ENCODE peak calls at places on chromosomes 3 and 15, in eight cellular contexts. One of them, this sample, is unnamed.

GRCh38 chr3:57864853-57865252 is 108.7 kb downstream of the SLMAP start:
- DNase-seq in activated CD8-positive, alpha-beta T cell treated with anti-CD3 and anti-CD28 coated beads, Interleukin-2, amount 10 ng/mL, durations not matched to agents 7 days and 5 days: no peak
- DNase-seq in colonic mucosa: no peak
- DNase-seq in NAMALWA: no peak
- DNase-seq in GOT3: no peak
- DNase-seq in KG1: no peak
- DNase-seq in activated T-cell treated with anti-CD3 and anti-CD28 coated beads, Interleukin-2, amount 50 U/mL, for 72 hours: no peak
- DNase-seq in stimulated activated CD4-positive, alpha-beta T cell treated with anti-CD3 and anti-CD28 coated beads, Interleukin-12 subunit alpha, Interleukin-12 subunit beta, amount 100 ng/mL, for 4 hours: no peak
- DNase-seq in this sample: no peak

GRCh38 chr3:122793568-122794416 is at the start of gene HSPBAP1:
- DNase-seq in activated CD8-positive, alpha-beta T cell treated with anti-CD3 and anti-CD28 coated beads, Interleukin-2, amount 10 ng/mL, durations not matched to agents 7 days and 5 days: peak
- DNase-seq in colonic mucosa: peak
- DNase-seq in NAMALWA: peak
- DNase-seq in GOT3: no peak
- DNase-seq in KG1: no peak
- DNase-seq in activated T-cell treated with anti-CD3 and anti-CD28 coated beads, Interleukin-2, amount 50 U/mL, for 72 hours: peak
- DNase-seq in stimulated activated CD4-positive, alpha-beta T cell treated with anti-CD3 and anti-CD28 coated beads, Interleukin-12 subunit alpha, Interleukin-12 subunit beta, amount 100 ng/mL, for 4 hours: peak
- DNase-seq in this sample: peak

GRCh38 chr15:96390986-96391385 is 60.5 kb downstream of the NR2F2 start:
- DNase-seq in activated CD8-positive, alpha-beta T cell treated with anti-CD3 and anti-CD28 coated beads, Interleukin-2, amount 10 ng/mL, durations not matched to agents 7 days and 5 days: no peak
- DNase-seq in colonic mucosa: no peak
- DNase-seq in NAMALWA: no peak
- DNase-seq in GOT3: no peak
- DNase-seq in KG1: no peak
- DNase-seq in activated T-cell treated with anti-CD3 and anti-CD28 coated beads, Interleukin-2, amount 50 U/mL, for 72 hours: no peak
- DNase-seq in stimulated activated CD4-positive, alpha-beta T cell treated with anti-CD3 and anti-CD28 coated beads, Interleukin-12 subunit alpha, Interleukin-12 subunit beta, amount 100 ng/mL, for 4 hours: no peak
- DNase-seq in this sample: no peak

GRCh38 chr3:194268659-194269487 is 82.3 kb downstream of the CPN2 start:
- DNase-seq in activated CD8-positive, alpha-beta T cell treated with anti-CD3 and anti-CD28 coated beads, Interleukin-2, amount 10 ng/mL, durations not matched to agents 7 days and 5 days: no peak
- DNase-seq in colonic mucosa: no peak
- DNase-seq in NAMALWA: no peak
- DNase-seq in GOT3: no peak
- DNase-seq in KG1: no peak
- DNase-seq in activated T-cell treated with anti-CD3 and anti-CD28 coated beads, Interleukin-2, amount 50 U/mL, for 72 hours: no peak
- DNase-seq in stimulated activated CD4-positive, alpha-beta T cell treated with anti-CD3 and anti-CD28 coated beads, Interleukin-12 subunit alpha, Interleukin-12 subunit beta, amount 100 ng/mL, for 4 hours: no peak
- DNase-seq in this sample: no peak

GRCh38 chr3:97910931-97911351 is 61.3 kb downstream of the RIOX2 start:
- DNase-seq in activated CD8-positive, alpha-beta T cell treated with anti-CD3 and anti-CD28 coated beads, Interleukin-2, amount 10 ng/mL, durations not matched to agents 7 days and 5 days: peak
- DNase-seq in colonic mucosa: no peak
- DNase-seq in NAMALWA: no peak
- DNase-seq in GOT3: no peak
- DNase-seq in KG1: no peak
- DNase-seq in activated T-cell treated with anti-CD3 and anti-CD28 coated beads, Interleukin-2, amount 50 U/mL, for 72 hours: no peak
- DNase-seq in stimulated activated CD4-positive, alpha-beta T cell treated with anti-CD3 and anti-CD28 coated beads, Interleukin-12 subunit alpha, Interleukin-12 subunit beta, amount 100 ng/mL, for 4 hours: no peak
- DNase-seq in this sample: no peak

GRCh38 chr3:151969026-151969658 is 95.7 kb downstream of the SUCNR1 start:
- DNase-seq in activated CD8-positive, alpha-beta T cell treated with anti-CD3 and anti-CD28 coated beads, Interleukin-2, amount 10 ng/mL, durations not matched to agents 7 days and 5 days: no peak
- DNase-seq in colonic mucosa: no peak
- DNase-seq in NAMALWA: no peak
- DNase-seq in GOT3: no peak
- DNase-seq in KG1: no peak
- DNase-seq in activated T-cell treated with anti-CD3 and anti-CD28 coated beads, Interleukin-2, amount 50 U/mL, for 72 hours: no peak
- DNase-seq in stimulated activated CD4-positive, alpha-beta T cell treated with anti-CD3 and anti-CD28 coated beads, Interleukin-12 subunit alpha, Interleukin-12 subunit beta, amount 100 ng/mL, for 4 hours: no peak
- DNase-seq in this sample: no peak

GRCh38 chr3:129663045-129663446 is 56.6 kb upstream of the PLXND1 start:
- DNase-seq in activated CD8-positive, alpha-beta T cell treated with anti-CD3 and anti-CD28 coated beads, Interleukin-2, amount 10 ng/mL, durations not matched to agents 7 days and 5 days: no peak
- DNase-seq in colonic mucosa: no peak
- DNase-seq in NAMALWA: no peak
- DNase-seq in GOT3: no peak
- DNase-seq in KG1: no peak
- DNase-seq in activated T-cell treated with anti-CD3 and anti-CD28 coated beads, Interleukin-2, amount 50 U/mL, for 72 hours: no peak
- DNase-seq in stimulated activated CD4-positive, alpha-beta T cell treated with anti-CD3 and anti-CD28 coated beads, Interleukin-12 subunit alpha, Interleukin-12 subunit beta, amount 100 ng/mL, for 4 hours: no peak
- DNase-seq in this sample: no peak

GRCh38 chr3:20125912-20126311 is 60.1 kb downstream of the SGO1 start:
- DNase-seq in activated CD8-positive, alpha-beta T cell treated with anti-CD3 and anti-CD28 coated beads, Interleukin-2, amount 10 ng/mL, durations not matched to agents 7 days and 5 days: no peak
- DNase-seq in colonic mucosa: no peak
- DNase-seq in NAMALWA: peak
- DNase-seq in GOT3: no peak
- DNase-seq in KG1: no peak
- DNase-seq in activated T-cell treated with anti-CD3 and anti-CD28 coated beads, Interleukin-2, amount 50 U/mL, for 72 hours: no peak
- DNase-seq in stimulated activated CD4-positive, alpha-beta T cell treated with anti-CD3 and anti-CD28 coated beads, Interleukin-12 subunit alpha, Interleukin-12 subunit beta, amount 100 ng/mL, for 4 hours: no peak
- DNase-seq in this sample: no peak

GRCh38 chr3:129314757-129315385 is 36.2 kb downstream of the HMCES start:
- DNase-seq in activated CD8-positive, alpha-beta T cell treated with anti-CD3 and anti-CD28 coated beads, Interleukin-2, amount 10 ng/mL, durations not matched to agents 7 days and 5 days: peak
- DNase-seq in colonic mucosa: peak
- DNase-seq in NAMALWA: peak
- DNase-seq in GOT3: peak
- DNase-seq in KG1: peak
- DNase-seq in activated T-cell treated with anti-CD3 and anti-CD28 coated beads, Interleukin-2, amount 50 U/mL, for 72 hours: peak
- DNase-seq in stimulated activated CD4-positive, alpha-beta T cell treated with anti-CD3 and anti-CD28 coated beads, Interleukin-12 subunit alpha, Interleukin-12 subunit beta, amount 100 ng/mL, for 4 hours: peak
- DNase-seq in this sample: peak

GRCh38 chr3:191901746-191902145 is 440.8 kb downstream of the PYDC2 start:
- DNase-seq in activated CD8-positive, alpha-beta T cell treated with anti-CD3 and anti-CD28 coated beads, Interleukin-2, amount 10 ng/mL, durations not matched to agents 7 days and 5 days: no peak
- DNase-seq in colonic mucosa: no peak
- DNase-seq in NAMALWA: no peak
- DNase-seq in GOT3: no peak
- DNase-seq in KG1: no peak
- DNase-seq in activated T-cell treated with anti-CD3 and anti-CD28 coated beads, Interleukin-2, amount 50 U/mL, for 72 hours: no peak
- DNase-seq in stimulated activated CD4-positive, alpha-beta T cell treated with anti-CD3 and anti-CD28 coated beads, Interleukin-12 subunit alpha, Interleukin-12 subunit beta, amount 100 ng/mL, for 4 hours: no peak
- DNase-seq in this sample: no peak

GRCh38 chr3:177640319-177640997 is 443.2 kb upstream of the TBL1XR1 start:
- DNase-seq in activated CD8-positive, alpha-beta T cell treated with anti-CD3 and anti-CD28 coated beads, Interleukin-2, amount 10 ng/mL, durations not matched to agents 7 days and 5 days: no peak
- DNase-seq in colonic mucosa: no peak
- DNase-seq in NAMALWA: peak
- DNase-seq in GOT3: no peak
- DNase-seq in KG1: no peak
- DNase-seq in activated T-cell treated with anti-CD3 and anti-CD28 coated beads, Interleukin-2, amount 50 U/mL, for 72 hours: no peak
- DNase-seq in stimulated activated CD4-positive, alpha-beta T cell treated with anti-CD3 and anti-CD28 coated beads, Interleukin-12 subunit alpha, Interleukin-12 subunit beta, amount 100 ng/mL, for 4 hours: no peak
- DNase-seq in this sample: no peak

GRCh38 chr3:53134631-53135232 is 4.5 kb upstream of the RFT1 start:
- DNase-seq in activated CD8-positive, alpha-beta T cell treated with anti-CD3 and anti-CD28 coated beads, Interleukin-2, amount 10 ng/mL, durations not matched to agents 7 days and 5 days: peak
- DNase-seq in colonic mucosa: peak
- DNase-seq in NAMALWA: peak
- DNase-seq in GOT3: peak
- DNase-seq in KG1: peak
- DNase-seq in activated T-cell treated with anti-CD3 and anti-CD28 coated beads, Interleukin-2, amount 50 U/mL, for 72 hours: peak
- DNase-seq in stimulated activated CD4-positive, alpha-beta T cell treated with anti-CD3 and anti-CD28 coated beads, Interleukin-12 subunit alpha, Interleukin-12 subunit beta, amount 100 ng/mL, for 4 hours: peak
- DNase-seq in this sample: no peak

GRCh38 chr15:59867436-59867835 is 136.7 kb upstream of the FOXB1 start:
- DNase-seq in activated CD8-positive, alpha-beta T cell treated with anti-CD3 and anti-CD28 coated beads, Interleukin-2, amount 10 ng/mL, durations not matched to agents 7 days and 5 days: no peak
- DNase-seq in colonic mucosa: no peak
- DNase-seq in NAMALWA: no peak
- DNase-seq in GOT3: no peak
- DNase-seq in KG1: no peak
- DNase-seq in activated T-cell treated with anti-CD3 and anti-CD28 coated beads, Interleukin-2, amount 50 U/mL, for 72 hours: no peak
- DNase-seq in stimulated activated CD4-positive, alpha-beta T cell treated with anti-CD3 and anti-CD28 coated beads, Interleukin-12 subunit alpha, Interleukin-12 subunit beta, amount 100 ng/mL, for 4 hours: no peak
- DNase-seq in this sample: no peak

GRCh38 chr3:157838457-157838856 is 267.8 kb downstream of the SHOX2 start:
- DNase-seq in activated CD8-positive, alpha-beta T cell treated with anti-CD3 and anti-CD28 coated beads, Interleukin-2, amount 10 ng/mL, durations not matched to agents 7 days and 5 days: no peak
- DNase-seq in colonic mucosa: no peak
- DNase-seq in NAMALWA: no peak
- DNase-seq in GOT3: no peak
- DNase-seq in KG1: no peak
- DNase-seq in activated T-cell treated with anti-CD3 and anti-CD28 coated beads, Interleukin-2, amount 50 U/mL, for 72 hours: no peak
- DNase-seq in stimulated activated CD4-positive, alpha-beta T cell treated with anti-CD3 and anti-CD28 coated beads, Interleukin-12 subunit alpha, Interleukin-12 subunit beta, amount 100 ng/mL, for 4 hours: no peak
- DNase-seq in this sample: no peak

GRCh38 chr3:122024800-122025199 is 2.8 kb upstream of the ILDR1 start:
- DNase-seq in activated CD8-positive, alpha-beta T cell treated with anti-CD3 and anti-CD28 coated beads, Interleukin-2, amount 10 ng/mL, durations not matched to agents 7 days and 5 days: no peak
- DNase-seq in colonic mucosa: no peak
- DNase-seq in NAMALWA: no peak
- DNase-seq in GOT3: no peak
- DNase-seq in KG1: no peak
- DNase-seq in activated T-cell treated with anti-CD3 and anti-CD28 coated beads, Interleukin-2, amount 50 U/mL, for 72 hours: no peak
- DNase-seq in stimulated activated CD4-positive, alpha-beta T cell treated with anti-CD3 and anti-CD28 coated beads, Interleukin-12 subunit alpha, Interleukin-12 subunit beta, amount 100 ng/mL, for 4 hours: no peak
- DNase-seq in this sample: no peak

GRCh38 chr15:40128746-40129660 is 20.3 kb upstream of the BMF start:
- DNase-seq in activated CD8-positive, alpha-beta T cell treated with anti-CD3 and anti-CD28 coated beads, Interleukin-2, amount 10 ng/mL, durations not matched to agents 7 days and 5 days: peak
- DNase-seq in colonic mucosa: no peak
- DNase-seq in NAMALWA: no peak
- DNase-seq in GOT3: no peak
- DNase-seq in KG1: no peak
- DNase-seq in activated T-cell treated with anti-CD3 and anti-CD28 coated beads, Interleukin-2, amount 50 U/mL, for 72 hours: no peak
- DNase-seq in stimulated activated CD4-positive, alpha-beta T cell treated with anti-CD3 and anti-CD28 coated beads, Interleukin-12 subunit alpha, Interleukin-12 subunit beta, amount 100 ng/mL, for 4 hours: no peak
- DNase-seq in this sample: no peak

GRCh38 chr15:87712211-87712610 is 544.3 kb downstream of the NTRK3 start:
- DNase-seq in activated CD8-positive, alpha-beta T cell treated with anti-CD3 and anti-CD28 coated beads, Interleukin-2, amount 10 ng/mL, durations not matched to agents 7 days and 5 days: no peak
- DNase-seq in colonic mucosa: no peak
- DNase-seq in NAMALWA: no peak
- DNase-seq in GOT3: no peak
- DNase-seq in KG1: no peak
- DNase-seq in activated T-cell treated with anti-CD3 and anti-CD28 coated beads, Interleukin-2, amount 50 U/mL, for 72 hours: no peak
- DNase-seq in stimulated activated CD4-positive, alpha-beta T cell treated with anti-CD3 and anti-CD28 coated beads, Interleukin-12 subunit alpha, Interleukin-12 subunit beta, amount 100 ng/mL, for 4 hours: no peak
- DNase-seq in this sample: no peak

GRCh38 chr15:88378259-88378658 is 88.9 kb downstream of the MRPL46 start:
- DNase-seq in activated CD8-positive, alpha-beta T cell treated with anti-CD3 and anti-CD28 coated beads, Interleukin-2, amount 10 ng/mL, durations not matched to agents 7 days and 5 days: no peak
- DNase-seq in colonic mucosa: no peak
- DNase-seq in NAMALWA: no peak
- DNase-seq in GOT3: no peak
- DNase-seq in KG1: no peak
- DNase-seq in activated T-cell treated with anti-CD3 and anti-CD28 coated beads, Interleukin-2, amount 50 U/mL, for 72 hours: no peak
- DNase-seq in stimulated activated CD4-positive, alpha-beta T cell treated with anti-CD3 and anti-CD28 coated beads, Interleukin-12 subunit alpha, Interleukin-12 subunit beta, amount 100 ng/mL, for 4 hours: no peak
- DNase-seq in this sample: no peak

GRCh38 chr3:42795621-42796181 is 8.6 kb downstream of the HIGD1A start:
- DNase-seq in activated CD8-positive, alpha-beta T cell treated with anti-CD3 and anti-CD28 coated beads, Interleukin-2, amount 10 ng/mL, durations not matched to agents 7 days and 5 days: no peak
- DNase-seq in colonic mucosa: no peak
- DNase-seq in NAMALWA: no peak
- DNase-seq in GOT3: no peak
- DNase-seq in KG1: no peak
- DNase-seq in activated T-cell treated with anti-CD3 and anti-CD28 coated beads, Interleukin-2, amount 50 U/mL, for 72 hours: no peak
- DNase-seq in stimulated activated CD4-positive, alpha-beta T cell treated with anti-CD3 and anti-CD28 coated beads, Interleukin-12 subunit alpha, Interleukin-12 subunit beta, amount 100 ng/mL, for 4 hours: no peak
- DNase-seq in this sample: no peak

GRCh38 chr3:183825380-183826161 is at the start of gene MAP6D1:
- DNase-seq in activated CD8-positive, alpha-beta T cell treated with anti-CD3 and anti-CD28 coated beads, Interleukin-2, amount 10 ng/mL, durations not matched to agents 7 days and 5 days: peak
- DNase-seq in colonic mucosa: peak
- DNase-seq in NAMALWA: peak
- DNase-seq in GOT3: peak
- DNase-seq in KG1: peak
- DNase-seq in activated T-cell treated with anti-CD3 and anti-CD28 coated beads, Interleukin-2, amount 50 U/mL, for 72 hours: peak
- DNase-seq in stimulated activated CD4-positive, alpha-beta T cell treated with anti-CD3 and anti-CD28 coated beads, Interleukin-12 subunit alpha, Interleukin-12 subunit beta, amount 100 ng/mL, for 4 hours: peak
- DNase-seq in this sample: no peak

GRCh38 chr3:161177996-161178395 is 43.1 kb upstream of the NMD3 start:
- DNase-seq in activated CD8-positive, alpha-beta T cell treated with anti-CD3 and anti-CD28 coated beads, Interleukin-2, amount 10 ng/mL, durations not matched to agents 7 days and 5 days: no peak
- DNase-seq in colonic mucosa: no peak
- DNase-seq in NAMALWA: no peak
- DNase-seq in GOT3: no peak
- DNase-seq in KG1: no peak
- DNase-seq in activated T-cell treated with anti-CD3 and anti-CD28 coated beads, Interleukin-2, amount 50 U/mL, for 72 hours: no peak
- DNase-seq in stimulated activated CD4-positive, alpha-beta T cell treated with anti-CD3 and anti-CD28 coated beads, Interleukin-12 subunit alpha, Interleukin-12 subunit beta, amount 100 ng/mL, for 4 hours: no peak
- DNase-seq in this sample: no peak

GRCh38 chr3:122739172-122739571 is 54.5 kb downstream of the HSPBAP1 start:
- DNase-seq in activated CD8-positive, alpha-beta T cell treated with anti-CD3 and anti-CD28 coated beads, Interleukin-2, amount 10 ng/mL, durations not matched to agents 7 days and 5 days: no peak
- DNase-seq in colonic mucosa: no peak
- DNase-seq in NAMALWA: no peak
- DNase-seq in GOT3: no peak
- DNase-seq in KG1: no peak
- DNase-seq in activated T-cell treated with anti-CD3 and anti-CD28 coated beads, Interleukin-2, amount 50 U/mL, for 72 hours: no peak
- DNase-seq in stimulated activated CD4-positive, alpha-beta T cell treated with anti-CD3 and anti-CD28 coated beads, Interleukin-12 subunit alpha, Interleukin-12 subunit beta, amount 100 ng/mL, for 4 hours: no peak
- DNase-seq in this sample: no peak

GRCh38 chr3:140822381-140823047 is 119.1 kb upstream of the SLC25A36 start:
- DNase-seq in activated CD8-positive, alpha-beta T cell treated with anti-CD3 and anti-CD28 coated beads, Interleukin-2, amount 10 ng/mL, durations not matched to agents 7 days and 5 days: no peak
- DNase-seq in colonic mucosa: no peak
- DNase-seq in NAMALWA: peak
- DNase-seq in GOT3: no peak
- DNase-seq in KG1: no peak
- DNase-seq in activated T-cell treated with anti-CD3 and anti-CD28 coated beads, Interleukin-2, amount 50 U/mL, for 72 hours: no peak
- DNase-seq in stimulated activated CD4-positive, alpha-beta T cell treated with anti-CD3 and anti-CD28 coated beads, Interleukin-12 subunit alpha, Interleukin-12 subunit beta, amount 100 ng/mL, for 4 hours: no peak
- DNase-seq in this sample: no peak

GRCh38 chr3:177050466-177051237 is 146.6 kb downstream of the TBL1XR1 start:
- DNase-seq in activated CD8-positive, alpha-beta T cell treated with anti-CD3 and anti-CD28 coated beads, Interleukin-2, amount 10 ng/mL, durations not matched to agents 7 days and 5 days: no peak
- DNase-seq in colonic mucosa: no peak
- DNase-seq in NAMALWA: peak
- DNase-seq in GOT3: no peak
- DNase-seq in KG1: no peak
- DNase-seq in activated T-cell treated with anti-CD3 and anti-CD28 coated beads, Interleukin-2, amount 50 U/mL, for 72 hours: no peak
- DNase-seq in stimulated activated CD4-positive, alpha-beta T cell treated with anti-CD3 and anti-CD28 coated beads, Interleukin-12 subunit alpha, Interleukin-12 subunit beta, amount 100 ng/mL, for 4 hours: no peak
- DNase-seq in this sample: no peak

GRCh38 chr3:142850395-142851023 is 38.4 kb downstream of the PCOLCE2 start:
- DNase-seq in activated CD8-positive, alpha-beta T cell treated with anti-CD3 and anti-CD28 coated beads, Interleukin-2, amount 10 ng/mL, durations not matched to agents 7 days and 5 days: no peak
- DNase-seq in colonic mucosa: no peak
- DNase-seq in NAMALWA: no peak
- DNase-seq in GOT3: no peak
- DNase-seq in KG1: no peak
- DNase-seq in activated T-cell treated with anti-CD3 and anti-CD28 coated beads, Interleukin-2, amount 50 U/mL, for 72 hours: peak
- DNase-seq in stimulated activated CD4-positive, alpha-beta T cell treated with anti-CD3 and anti-CD28 coated beads, Interleukin-12 subunit alpha, Interleukin-12 subunit beta, amount 100 ng/mL, for 4 hours: no peak
- DNase-seq in this sample: no peak

GRCh38 chr3:85570819-85571218 is 612.0 kb downstream of the CADM2 start:
- DNase-seq in activated CD8-positive, alpha-beta T cell treated with anti-CD3 and anti-CD28 coated beads, Interleukin-2, amount 10 ng/mL, durations not matched to agents 7 days and 5 days: no peak
- DNase-seq in colonic mucosa: no peak
- DNase-seq in NAMALWA: no peak
- DNase-seq in GOT3: no peak
- DNase-seq in KG1: no peak
- DNase-seq in activated T-cell treated with anti-CD3 and anti-CD28 coated beads, Interleukin-2, amount 50 U/mL, for 72 hours: no peak
- DNase-seq in stimulated activated CD4-positive, alpha-beta T cell treated with anti-CD3 and anti-CD28 coated beads, Interleukin-12 subunit alpha, Interleukin-12 subunit beta, amount 100 ng/mL, for 4 hours: no peak
- DNase-seq in this sample: no peak

GRCh38 chr3:120172070-120172469 is 77.8 kb upstream of the GSK3B start:
- DNase-seq in activated CD8-positive, alpha-beta T cell treated with anti-CD3 and anti-CD28 coated beads, Interleukin-2, amount 10 ng/mL, durations not matched to agents 7 days and 5 days: no peak
- DNase-seq in colonic mucosa: peak
- DNase-seq in NAMALWA: no peak
- DNase-seq in GOT3: no peak
- DNase-seq in KG1: no peak
- DNase-seq in activated T-cell treated with anti-CD3 and anti-CD28 coated beads, Interleukin-2, amount 50 U/mL, for 72 hours: no peak
- DNase-seq in stimulated activated CD4-positive, alpha-beta T cell treated with anti-CD3 and anti-CD28 coated beads, Interleukin-12 subunit alpha, Interleukin-12 subunit beta, amount 100 ng/mL, for 4 hours: no peak
- DNase-seq in this sample: peak

GRCh38 chr3:18027161-18027939 is 284.9 kb upstream of the TBC1D5 start:
- DNase-seq in activated CD8-positive, alpha-beta T cell treated with anti-CD3 and anti-CD28 coated beads, Interleukin-2, amount 10 ng/mL, durations not matched to agents 7 days and 5 days: no peak
- DNase-seq in colonic mucosa: no peak
- DNase-seq in NAMALWA: no peak
- DNase-seq in GOT3: no peak
- DNase-seq in KG1: no peak
- DNase-seq in activated T-cell treated with anti-CD3 and anti-CD28 coated beads, Interleukin-2, amount 50 U/mL, for 72 hours: no peak
- DNase-seq in stimulated activated CD4-positive, alpha-beta T cell treated with anti-CD3 and anti-CD28 coated beads, Interleukin-12 subunit alpha, Interleukin-12 subunit beta, amount 100 ng/mL, for 4 hours: no peak
- DNase-seq in this sample: no peak

GRCh38 chr3:71949403-71949802 is 164.5 kb upstream of the PROK2 start:
- DNase-seq in activated CD8-positive, alpha-beta T cell treated with anti-CD3 and anti-CD28 coated beads, Interleukin-2, amount 10 ng/mL, durations not matched to agents 7 days and 5 days: no peak
- DNase-seq in colonic mucosa: no peak
- DNase-seq in NAMALWA: no peak
- DNase-seq in GOT3: no peak
- DNase-seq in KG1: no peak
- DNase-seq in activated T-cell treated with anti-CD3 and anti-CD28 coated beads, Interleukin-2, amount 50 U/mL, for 72 hours: no peak
- DNase-seq in stimulated activated CD4-positive, alpha-beta T cell treated with anti-CD3 and anti-CD28 coated beads, Interleukin-12 subunit alpha, Interleukin-12 subunit beta, amount 100 ng/mL, for 4 hours: no peak
- DNase-seq in this sample: no peak

GRCh38 chr3:152269423-152270144 is 855 bp downstream of the MBNL1 start:
- DNase-seq in activated CD8-positive, alpha-beta T cell treated with anti-CD3 and anti-CD28 coated beads, Interleukin-2, amount 10 ng/mL, durations not matched to agents 7 days and 5 days: peak
- DNase-seq in colonic mucosa: peak
- DNase-seq in NAMALWA: peak
- DNase-seq in GOT3: peak
- DNase-seq in KG1: no peak
- DNase-seq in activated T-cell treated with anti-CD3 and anti-CD28 coated beads, Interleukin-2, amount 50 U/mL, for 72 hours: no peak
- DNase-seq in stimulated activated CD4-positive, alpha-beta T cell treated with anti-CD3 and anti-CD28 coated beads, Interleukin-12 subunit alpha, Interleukin-12 subunit beta, amount 100 ng/mL, for 4 hours: no peak
- DNase-seq in this sample: peak

This sample was measured in thoracic aorta.